ENCODE peak calls at places on chromosome 11, in four cellular contexts. J is A549, X is heart left ventricle, E is lower leg skin. D is an unnamed sample.
A peak's percentile ranks its signal among the peaks of the same experiment; 100 is the strongest.

GRCh38 chr11:3989891-3990290 is 104.7 kb upstream of the RRM1 start:
- DNase-seq in J (no peak), X (no peak), E (no peak), D (no peak)

GRCh38 chr11:5267033-5267563 is 2.6 kb downstream of the HBE1 start:
- DNase-seq in J (no peak), X (no peak), E (no peak), D (no peak)

GRCh38 chr11:2964782-2965181 is 27.3 kb downstream of the NAP1L4 start:
- DNase-seq in J (no peak), X (no peak), E (no peak), D (no peak)

GRCh38 chr11:83220279-83220678 is 26.8 kb downstream of the ANKRD42 start:
- DNase-seq in J (no peak), X (no peak), E (no peak), D (peak; percentile 41)

GRCh38 chr11:119343726-119344125 is 2.8 kb downstream of the MFRP start:
- DNase-seq in J (no peak), X (no peak), E (no peak), D (no peak)

GRCh38 chr11:20026629-20027545 is 133.4 kb downstream of the DBX1 start:
- DNase-seq in J (no peak), X (no peak), E (no peak), D (no peak)

GRCh38 chr11:121890377-121890776 is 225.6 kb downstream of the BLID start:
- DNase-seq in J (no peak), X (no peak), E (no peak), D (no peak)

GRCh38 chr11:72789493-72790131 is 4.2 kb downstream of the STARD10 start:
- DNase-seq in J (no peak), X (peak; percentile 76), E (no peak), D (no peak)

GRCh38 chr11:116930177-116930576 is 92.8 kb upstream of the APOA1 start:
- DNase-seq in J (no peak), X (no peak), E (no peak), D (no peak)

GRCh38 chr11:96341237-96342130 is 1.5 kb downstream of the MAML2 start:
- DNase-seq in J (peak; percentile 9), X (peak; percentile 33), E (peak; percentile 89), D (no peak)

GRCh38 chr11:57387284-57388030 is 3.0 kb downstream of the PRG2 start:
- DNase-seq in J (peak; percentile 25), X (no peak), E (no peak), D (no peak)

GRCh38 chr11:66012946-66013761 is 1.3 kb downstream of the CST6 start:
- DNase-seq in J (no peak), X (no peak), E (no peak), D (no peak)

GRCh38 chr11:2319791-2320481 is 18.1 kb downstream of the TSPAN32 start:
- DNase-seq in J (no peak), X (no peak), E (peak; percentile 58), D (no peak)

GRCh38 chr11:122115520-122116343 is at the start of gene BLID:
- DNase-seq in J (peak; percentile 31), X (peak; percentile 29), E (peak; percentile 68), D (no peak)

GRCh38 chr11:65113361-65113756 is 1.7 kb downstream of the TM7SF2 start:
- DNase-seq in J (no peak), X (no peak), E (no peak), D (no peak)

GRCh38 chr11:62324738-62325556 is 12.3 kb upstream of the ASRGL1 start:
- DNase-seq in J (peak; percentile 52), X (no peak), E (no peak), D (peak; percentile 50)

GRCh38 chr11:10511046-10511711 is 29.8 kb downstream of the RNF141 start:
- DNase-seq in J (no peak), X (no peak), E (peak; percentile 46), D (no peak)

GRCh38 chr11:110096369-110096976 is 3.3 kb downstream of the ZC3H12C start:
- DNase-seq in J (no peak), X (no peak), E (no peak), D (no peak)

GRCh38 chr11:102664001-102664752 is 39.0 kb upstream of the MMP20 start:
- DNase-seq in J (peak; percentile 16), X (no peak), E (no peak), D (no peak)

DNA sequence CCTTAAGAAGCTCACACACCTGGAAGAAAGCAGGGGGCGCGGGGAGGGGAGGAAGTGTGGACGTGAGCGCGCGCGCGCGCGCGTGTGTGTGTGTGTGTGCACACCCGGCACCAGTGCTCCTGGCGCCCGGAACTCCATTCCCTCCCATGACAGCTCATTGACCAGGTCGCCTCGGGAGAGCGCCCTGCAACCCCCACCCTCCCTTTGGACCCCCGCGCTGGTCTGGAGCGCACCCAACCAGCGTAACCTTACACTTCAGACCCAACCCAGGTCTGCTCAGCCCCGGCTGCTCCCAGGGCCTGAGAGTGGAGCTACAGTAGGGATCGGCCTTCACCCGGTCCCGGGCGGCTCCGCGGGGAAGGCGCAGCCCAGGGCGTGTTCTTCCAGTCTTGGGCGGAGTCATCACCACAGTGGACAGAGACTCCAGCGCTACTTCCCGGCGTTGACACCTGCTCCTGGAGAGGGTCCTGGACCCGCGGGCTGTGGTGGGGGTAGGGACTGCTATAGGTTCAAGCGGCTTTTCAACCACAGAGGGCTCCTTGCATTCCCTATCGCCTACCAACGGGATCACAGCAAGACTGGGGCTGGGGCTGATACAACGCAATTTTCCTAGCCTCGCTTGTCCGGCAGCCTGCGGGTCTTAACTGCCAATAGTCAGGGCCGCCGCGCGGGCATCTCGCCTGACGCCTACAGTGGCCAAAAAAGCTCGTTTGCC is 1.4 kb downstream of the GALNT18 start:
- DNase-seq in J (peak; percentile 58), X (peak; percentile 69), E (peak; percentile 89), D (no peak)
- TF ChIP-seq POLR2A in J (peak; percentile 25), X (peak; percentile 20), E (no peak), D (no peak)

GRCh38 chr11:912266-912665 is 1.7 kb upstream of the CHID1 start:
- DNase-seq in J (no peak), X (no peak), E (no peak), D (no peak)

GRCh38 chr11:910044-910588 is 494 bp downstream of the CHID1 start:
- DNase-seq in J (no peak), X (no peak), E (no peak), D (peak; percentile 45)

GRCh38 chr11:911890-912219 is 1.2 kb upstream of the CHID1 start:
- DNase-seq in J (no peak), X (no peak), E (no peak), D (no peak)

GRCh38 chr11:910589-911030 is at the start of gene CHID1:
- DNase-seq in J (peak; percentile 85), X (peak; percentile 89), E (peak; percentile 96), D (peak; percentile 97)

GRCh38 chr11:911031-911889 is 650 bp upstream of the CHID1 start:
- DNase-seq in J (peak; percentile 35), X (peak; percentile 53), E (no peak), D (peak; percentile 56)
- TF ChIP-seq POLR2A in J (peak; percentile 43), X (peak; percentile 16), E (no peak), D (no peak)

DNA sequence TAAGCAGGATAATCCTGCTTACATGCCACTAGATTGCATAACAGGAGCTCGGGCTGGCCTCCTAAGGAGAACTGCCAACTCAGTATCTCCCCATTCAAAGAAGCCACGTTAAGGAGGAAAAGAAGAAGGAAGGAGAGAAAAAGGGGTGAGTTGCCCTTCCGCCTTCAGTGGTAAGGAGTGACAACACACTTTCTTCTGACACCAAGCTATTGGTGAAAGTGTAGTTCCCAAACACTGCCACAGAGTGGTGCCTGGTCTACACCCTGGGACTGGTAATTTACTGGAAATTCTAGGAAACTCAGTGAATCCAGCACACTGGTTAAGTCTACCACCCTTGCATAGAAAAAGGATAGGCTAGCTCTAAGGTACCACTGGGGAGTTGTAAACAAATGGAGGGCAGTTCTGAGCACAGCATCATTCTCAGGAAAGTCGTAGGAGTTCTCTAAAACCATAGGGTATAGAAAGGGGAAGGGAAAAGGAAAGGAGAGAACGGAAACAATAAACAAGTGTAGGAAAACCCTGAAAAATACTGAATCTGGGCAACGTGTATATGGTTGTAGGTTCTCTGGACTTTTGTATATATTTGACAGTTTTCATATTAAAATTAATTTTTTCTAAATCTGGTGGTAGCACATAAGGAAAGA is 58.2 kb downstream of the RRAS2 start:
- DNase-seq in J (peak; percentile 75), X (peak; percentile 32), E (no peak), D (peak; percentile 39)
- TF ChIP-seq POLR2A in J (no peak), X (no peak), E (no peak), D (no peak)

GRCh38 chr11:68903631-68904457 is at the start of the genes IGHMBP2 and MRPL21:
- DNase-seq in J (peak; percentile 90), X (peak; percentile 82), E (peak; percentile 97), D (peak; percentile 81)
- TF ChIP-seq POLR2A in J (peak; percentile 95), X (peak; percentile 73), E (no peak), D (peak; percentile 96)

DNA sequence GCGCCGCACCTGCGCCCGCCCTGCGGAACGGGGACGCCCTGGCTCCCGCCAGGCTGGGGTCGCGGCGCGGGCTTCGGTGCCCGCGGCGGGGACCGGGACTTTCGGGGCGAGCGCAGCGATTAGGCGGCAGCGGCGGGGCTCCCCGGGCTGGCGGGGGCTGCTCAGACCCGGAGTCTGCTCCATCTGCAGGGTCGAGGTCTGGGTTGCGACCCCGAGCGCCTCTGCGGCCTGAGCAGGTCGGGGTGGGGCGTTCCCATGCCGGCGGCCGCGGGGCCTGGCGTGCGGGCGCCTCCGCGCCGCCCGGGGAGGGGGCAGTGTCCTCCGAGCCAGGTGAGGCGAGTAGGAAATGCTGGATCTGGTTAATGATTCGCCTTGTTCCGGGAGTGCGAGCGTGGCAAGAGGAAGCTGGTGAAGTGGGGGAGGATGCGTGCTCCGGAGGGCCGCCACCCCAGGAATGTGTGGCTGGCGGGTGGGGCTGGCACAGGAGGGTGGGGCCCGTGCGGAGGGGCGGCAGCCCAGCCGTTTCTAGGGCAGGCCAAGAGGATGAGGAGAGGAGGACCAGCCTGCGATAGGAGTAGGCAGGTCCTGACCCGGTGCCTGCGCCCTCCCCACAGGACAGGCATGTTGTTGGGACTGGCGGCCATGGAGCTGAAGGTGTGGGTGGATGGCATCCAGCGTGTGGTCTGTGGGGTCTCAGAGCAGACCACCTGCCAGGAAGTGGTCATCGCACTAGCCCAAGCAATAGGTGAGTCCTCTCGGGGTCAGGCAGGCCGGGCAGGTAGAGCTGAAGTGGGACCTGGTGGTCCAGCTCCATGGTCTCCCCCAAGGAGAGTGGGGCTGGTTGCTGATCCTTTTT is 606 bp downstream of the RASSF7 start:
- DNase-seq in J (peak; percentile 81), X (no peak), E (no peak), D (peak; percentile 93)
- TF ChIP-seq POLR2A in J (no peak), X (no peak), E (no peak), D (peak; percentile 24)

GRCh38 chr11:45777127-45777969 is 27.6 kb upstream of the SLC35C1 start:
- DNase-seq in J (no peak), X (no peak), E (peak; percentile 31), D (no peak)
- TF ChIP-seq POLR2A in J (no peak), X (no peak), E (no peak), D (no peak)

GRCh38 chr11:67279589-67280340 is 9.3 kb upstream of the ANKRD13D start:
- DNase-seq in J (no peak), X (peak; percentile 23), E (no peak), D (no peak)

GRCh38 chr11:67280341-67280790 is 8.7 kb upstream of the ANKRD13D start:
- DNase-seq in J (no peak), X (peak; percentile 17), E (no peak), D (no peak)

GRCh38 chr11:67282155-67282875 is 6.8 kb upstream of the ANKRD13D start:
- DNase-seq in J (no peak), X (peak; percentile 21), E (no peak), D (no peak)

GRCh38 chr11:67281552-67282150 is 7.5 kb upstream of the ANKRD13D start:
- DNase-seq in J (no peak), X (peak; percentile 13), E (no peak), D (no peak)

GRCh38 chr11:67280791-67281551 is 8.1 kb upstream of the ANKRD13D start:
- DNase-seq in J (no peak), X (peak; percentile 27), E (no peak), D (no peak)
- TF ChIP-seq POLR2A in J (no peak), X (no peak), E (no peak), D (no peak)

D was measured in H54.